ENCODE peak calls at places on chromosomes 11 and 22, in four cellular contexts. T is esophagus squamous epithelium, Z is stomach, N is BJ. U is an unnamed sample.

GRCh38 chr22:30903876-30904460 is 64.6 kb downstream of the MORC2 start:
- DNase-seq in T (no peak), N (no peak), Z (peak), U (no peak)

GRCh38 chr22:17774928-17775675 is 833 bp upstream of the BID start:
- DNase-seq in N (no peak), T (no peak), Z (no peak), U (no peak)

GRCh38 chr11:95699631-95700470 is 89.7 kb downstream of the FAM76B start:
- DNase-seq in T (no peak), Z (no peak), N (no peak), U (no peak)

GRCh38 chr22:19884954-19885751 is 30.5 kb upstream of the GNB1L start:
- DNase-seq in T (no peak), N (no peak), Z (no peak), U (no peak)

GRCh38 chr11:130633466-130633865 is 185.0 kb downstream of the ADAMTS15 start:
- DNase-seq in T (no peak), Z (no peak), N (no peak), U (no peak)

GRCh38 chr11:71183878-71184277 is 68.5 kb downstream of the SHANK2 start:
- DNase-seq in T (no peak), Z (no peak), N (no peak), U (no peak)

GRCh38 chr22:23190526-23190925 is 10.2 kb downstream of the BCR start:
- DNase-seq in N (no peak), Z (no peak), T (no peak), U (no peak)

GRCh38 chr11:110147965-110148709 is 54.9 kb downstream of the ZC3H12C start:
- DNase-seq in Z (no peak), N (no peak), T (no peak), U (peak)

GRCh38 chr22:23884133-23884532 is 10.1 kb upstream of the MIF start:
- DNase-seq in N (no peak), T (no peak), Z (no peak), U (no peak)

GRCh38 chr22:37611202-37611601 is 2.6 kb downstream of the GGA1 start:
- DNase-seq in N (no peak), T (no peak), Z (no peak), U (no peak)

GRCh38 chr11:47468598-47469214 is 19.8 kb upstream of the RAPSN start:
- DNase-seq in T (no peak), Z (no peak), N (no peak), U (no peak)

GRCh38 chr11:113779496-113779895 is at the start of gene CLDN25:
- DNase-seq in Z (no peak), T (no peak), N (no peak), U (no peak)

GRCh38 chr22:42970029-42970428 is 44.9 kb downstream of the PACSIN2 start:
- DNase-seq in N (no peak), Z (no peak), T (no peak), U (no peak)

GRCh38 chr11:64935634-64936081 is at the start of gene GPHA2:
- DNase-seq in N (no peak), T (no peak), Z (peak), U (no peak)

GRCh38 chr11:253160-253885 is 16.5 kb downstream of the PSMD13 start:
- DNase-seq in T (no peak), Z (no peak), N (no peak), U (no peak)

GRCh38 chr11:59437770-59438169 is 1.5 kb downstream of the OR5A1 start:
- DNase-seq in N (no peak), T (no peak), Z (no peak), U (no peak)

GRCh38 chr11:111846640-111847039 is 24.7 kb downstream of the ALG9 start:
- DNase-seq in N (no peak), T (no peak), Z (no peak), U (no peak)

GRCh38 chr11:11374358-11375148 is 21.5 kb upstream of the CSNK2A3 start:
- DNase-seq in T (no peak), Z (no peak), N (no peak), U (no peak)

GRCh38 chr11:120219935-120220746 is 9.3 kb downstream of the OAF start:
- DNase-seq in T (no peak), Z (no peak), N (no peak), U (no peak)

GRCh38 chr11:76808158-76808557 is 25.0 kb downstream of the TSKU start:
- DNase-seq in T (no peak), N (no peak), Z (no peak), U (no peak)

GRCh38 chr11:76806608-76807205 is 23.6 kb downstream of the TSKU start:
- DNase-seq in N (no peak), T (no peak), Z (no peak), U (no peak)

GRCh38 chr11:76806131-76806530 is 23.0 kb downstream of the TSKU start:
- DNase-seq in N (no peak), Z (no peak), T (no peak), U (no peak)

GRCh38 chr11:76808996-76809395 is 25.8 kb downstream of the TSKU start:
- DNase-seq in T (no peak), N (no peak), Z (no peak), U (no peak)

DNA sequence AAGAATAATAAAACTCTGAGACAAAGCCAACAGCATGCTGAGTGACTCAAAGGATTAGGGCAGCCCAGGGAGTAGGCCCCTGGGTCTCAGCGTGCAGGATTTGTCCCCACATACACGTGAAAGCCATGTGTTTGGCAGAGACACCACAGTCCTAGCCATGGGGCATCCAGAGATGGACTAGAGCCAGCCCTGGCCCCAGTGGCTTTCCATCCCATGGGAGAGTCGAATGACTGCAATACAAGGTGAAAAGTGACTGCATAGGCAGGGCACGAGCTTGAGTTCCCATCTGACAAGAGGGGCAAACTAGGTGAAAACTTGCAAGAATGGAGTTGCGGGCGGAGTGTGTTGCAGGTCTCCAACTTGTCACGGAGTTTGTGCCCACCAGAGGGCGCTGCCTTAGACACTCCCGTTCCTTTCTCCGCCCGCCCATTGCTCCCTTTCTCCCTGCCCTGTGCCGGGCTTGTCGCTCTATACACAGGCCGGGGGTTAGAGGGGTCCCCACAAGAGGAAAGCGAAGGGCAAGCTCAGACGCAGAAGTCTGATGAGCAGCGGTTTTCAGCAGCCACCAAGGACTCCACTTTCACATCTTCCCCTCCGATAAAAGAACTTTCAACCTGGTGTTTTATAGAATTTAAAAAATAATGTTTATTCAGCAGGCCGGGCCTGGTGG is 24.2 kb downstream of the TSKU start:
- DNase-seq in Z (peak), T (no peak), N (no peak), U (no peak)
- H3K4me3 ChIP-seq in Z (no peak), T (no peak), N (no peak), U (no peak)

GRCh38 chr22:36156515-36157419 is 3.8 kb downstream of the APOL3 start:
- DNase-seq in T (peak), N (peak), Z (peak), U (peak)
- H3K4me3 ChIP-seq in T (peak), N (peak), Z (peak), U (peak)

GRCh38 chr11:100890779-100891178 is 203.7 kb downstream of the ARHGAP42 start:
- DNase-seq in Z (no peak), T (no peak), N (peak), U (peak)
- H3K4me3 ChIP-seq in Z (no peak), T (no peak), N (no peak), U (no peak)

GRCh38 chr22:35313311-35314121 is 13.8 kb downstream of the TOM1 start:
- DNase-seq in T (no peak), Z (peak), N (peak), U (peak)

GRCh38 chr22:35315855-35316745 is 16.4 kb downstream of the TOM1 start:
- DNase-seq in N (no peak), Z (no peak), T (no peak), U (no peak)

GRCh38 chr22:35315141-35315854 is 15.6 kb downstream of the TOM1 start:
- DNase-seq in N (no peak), Z (no peak), T (no peak), U (no peak)

GRCh38 chr22:35312198-35313059 is 12.7 kb downstream of the TOM1 start:
- DNase-seq in N (no peak), Z (no peak), T (no peak), U (peak)

DNA sequence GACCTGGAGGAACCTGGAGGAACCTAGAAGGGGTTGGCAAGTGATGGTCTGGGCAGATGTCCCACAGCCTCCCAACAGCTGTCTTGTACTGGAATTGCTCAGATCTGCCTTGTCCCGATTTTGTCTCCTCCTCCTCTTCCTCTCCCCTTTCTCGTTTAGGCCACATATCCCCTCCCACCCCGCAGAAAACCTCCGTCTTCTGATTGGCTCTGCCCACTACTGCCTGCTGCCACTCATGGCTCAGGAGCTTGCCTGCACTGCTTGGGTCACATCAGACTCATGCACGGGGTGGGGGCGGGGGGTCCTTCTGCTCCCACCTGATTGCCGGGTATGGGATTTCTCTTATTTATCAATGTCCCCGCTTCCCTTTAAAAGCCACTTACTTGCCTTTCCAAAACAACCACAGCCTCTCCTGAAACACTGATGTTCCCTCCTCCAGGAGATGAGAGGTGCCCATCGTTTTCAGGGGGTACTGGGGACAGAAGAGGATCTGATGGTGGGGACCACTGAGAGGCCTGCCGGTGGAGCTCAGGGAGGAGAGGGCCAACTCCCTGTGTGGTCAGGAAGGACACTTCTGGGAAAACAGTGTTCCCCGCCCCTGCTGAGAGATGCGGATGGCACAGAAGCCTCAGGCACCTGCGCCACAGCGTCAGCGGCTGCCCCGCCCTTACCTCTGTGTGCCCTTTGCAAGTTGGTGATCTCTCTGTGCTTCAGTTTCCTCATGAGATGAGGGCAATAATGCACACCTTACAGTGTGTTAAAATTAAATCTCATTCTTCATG is 14.7 kb downstream of the TOM1 start:
- DNase-seq in N (no peak), T (no peak), Z (no peak), U (no peak)
- H3K4me3 ChIP-seq in N (no peak), T (no peak), Z (no peak), U (no peak)

GRCh38 chr11:63023851-63024648 is 8.4 kb upstream of the SLC22A8 start:
- DNase-seq in T (peak), Z (peak), N (no peak), U (peak)
- H3K4me3 ChIP-seq in T (no peak), Z (no peak), N (no peak), U (no peak)

GRCh38 chr22:29882716-29883044 is 294 bp upstream of the MTMR3 start:
- DNase-seq in Z (no peak), T (no peak), N (no peak), U (no peak)
- H3K4me3 ChIP-seq in Z (peak), T (no peak), N (no peak), U (no peak)

GRCh38 chr11:1748467-1749019 is 1.9 kb downstream of the IFITM10 start:
- DNase-seq in N (no peak), Z (no peak), T (no peak), U (no peak)

GRCh38 chr11:1747753-1748466 is 2.5 kb downstream of the IFITM10 start:
- DNase-seq in Z (no peak), N (no peak), T (no peak), U (no peak)

GRCh38 chr11:1750481-1750839 is at the start of gene IFITM10:
- DNase-seq in Z (peak), N (no peak), T (no peak), U (no peak)

GRCh38 chr11:1749787-1750351 is 526 bp downstream of the IFITM10 start:
- DNase-seq in N (peak), Z (no peak), T (no peak), U (peak)

DNA sequence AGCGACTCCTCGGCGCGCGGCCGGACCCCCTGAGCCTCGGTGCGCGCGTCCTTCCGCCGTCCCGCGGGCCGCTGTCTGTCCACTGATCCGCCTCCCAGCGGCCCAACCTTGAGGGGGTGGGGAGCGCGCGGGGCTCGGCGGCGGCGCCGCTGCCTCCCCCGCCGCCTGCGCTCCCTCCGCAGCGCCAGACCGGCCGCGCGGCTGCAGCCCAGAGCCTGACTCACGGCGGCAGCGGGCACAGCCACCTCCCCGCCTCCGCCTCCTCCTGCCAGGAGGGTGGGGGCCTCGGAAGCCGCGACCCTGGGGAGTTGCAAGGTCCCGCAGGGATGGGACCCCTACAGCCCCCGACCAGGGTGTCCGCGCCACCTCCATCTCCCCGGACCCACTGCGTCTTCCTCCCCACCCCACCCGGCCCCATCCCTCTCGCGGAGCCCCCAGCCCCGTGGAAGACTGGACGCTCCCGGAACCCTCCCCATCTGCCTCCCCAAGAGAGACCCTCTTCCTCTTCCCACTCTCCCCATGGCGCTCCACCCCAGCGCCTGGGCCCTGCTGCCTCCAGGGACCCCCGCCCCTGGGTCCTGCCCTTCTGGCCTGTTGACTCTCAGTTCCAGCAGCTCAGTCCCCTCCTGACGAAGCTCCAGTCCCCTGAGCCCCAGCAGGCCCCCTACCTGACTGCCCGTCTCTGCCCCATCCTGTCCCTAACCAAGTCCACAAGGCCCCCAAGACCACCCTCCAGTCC is 1.2 kb downstream of the IFITM10 start:
- DNase-seq in T (no peak), N (no peak), Z (no peak), U (no peak)
- H3K4me3 ChIP-seq in T (peak), N (peak), Z (peak), U (peak)

GRCh38 chr11:134196756-134197155 is 27.0 kb downstream of the NCAPD3 start:
- DNase-seq in T (no peak), N (no peak), Z (no peak), U (no peak)
- H3K4me3 ChIP-seq in T (no peak), N (no peak), Z (no peak), U (no peak)